ENCODE peak calls at places on chromosome 4, in five cellular contexts. M is ureter, S is OCI-LY7, B is progenitor cell of endocrine pancreas, T is amniotic stem cell. Q is an unnamed sample.

GRCh38 chr4:56786955-56787354 is 34.5 kb downstream of the SPINK2 start:
- DNase-seq in M (no peak), S (no peak), B (no peak), T (peak), Q (no peak)

GRCh38 chr4:185730849-185731608 is 81.0 kb downstream of the SORBS2 start:
- DNase-seq in M (no peak), S (peak), B (no peak), T (no peak), Q (no peak)

GRCh38 chr4:1336079-1336478 is 10.9 kb upstream of the UVSSA start:
- DNase-seq in M (no peak), S (no peak), B (no peak), T (no peak), Q (no peak)

GRCh38 chr4:80069108-80069836 is 3.8 kb downstream of the ANTXR2 start:
- DNase-seq in M (no peak), S (no peak), B (no peak), T (no peak), Q (no peak)

GRCh38 chr4:10093801-10094552 is 22.6 kb downstream of the WDR1 start:
- DNase-seq in M (no peak), S (no peak), B (no peak), T (peak), Q (no peak)

GRCh38 chr4:117331817-117332216 is 246.4 kb upstream of the TRAM1L1 start:
- DNase-seq in M (no peak), S (no peak), B (no peak), T (no peak), Q (no peak)

GRCh38 chr4:108703370-108703769 is 53.0 kb downstream of the OSTC start:
- DNase-seq in M (no peak), S (no peak), B (no peak), T (no peak), Q (no peak)

GRCh38 chr4:170978990-170979389 is 834.2 kb upstream of the GALNTL6 start:
- DNase-seq in M (no peak), S (no peak), B (no peak), T (no peak), Q (no peak)